ENCODE peak calls at places on chromosomes 4 and X, in six cellular contexts. B, Z, E, P, S and R are unnamed samples.

GRCh38 chr4:185276036-185276435 is 66.6 kb downstream of the SNX25 start:
- DNase-seq in B (no peak), Z (no peak), E (peak), P (no peak), S (no peak), R (no peak)

GRCh38 chrX:153468008-153468580 is 2.3 kb downstream of the HAUS7 start:
- DNase-seq in B (no peak), Z (no peak), E (no peak), P (no peak), S (no peak), R (no peak)

GRCh38 chrX:26050099-26050498 is 88.0 kb upstream of the MAGEB18 start:
- DNase-seq in B (no peak), Z (no peak), E (peak), P (no peak), S (no peak), R (no peak)

GRCh38 chr4:19514276-19515070 is 737.2 kb upstream of the SLIT2 start:
- DNase-seq in B (no peak), Z (no peak), E (no peak), P (no peak), S (no peak), R (no peak)

GRCh38 chr4:153728660-153729059 is 31.2 kb downstream of the RNF175 start:
- DNase-seq in B (no peak), Z (no peak), E (no peak), P (no peak), S (no peak), R (no peak)

GRCh38 chr4:188400456-188400855 is 261.2 kb downstream of the TRIML1 start:
- DNase-seq in B (no peak), Z (no peak), E (no peak), P (no peak), S (no peak), R (no peak)

GRCh38 chr4:47198791-47199190 is 167.4 kb downstream of the GABRB1 start:
- DNase-seq in B (no peak), Z (no peak), E (no peak), P (no peak), S (no peak), R (no peak)

GRCh38 chr4:39476181-39476873 is 17.5 kb downstream of the LIAS start:
- DNase-seq in B (no peak), Z (no peak), E (no peak), P (no peak), S (no peak), R (no peak)

GRCh38 chr4:99886146-99886545 is 8.1 kb downstream of the LAMTOR3 start:
- DNase-seq in B (no peak), Z (no peak), E (peak), P (no peak), S (no peak), R (no peak)

GRCh38 chrX:37652053-37652452 is 33.5 kb upstream of the XK start:
- DNase-seq in B (no peak), Z (no peak), E (peak), P (no peak), S (no peak), R (no peak)

GRCh38 chr4:26062221-26062620 is 148.2 kb downstream of the SMIM20 start:
- DNase-seq in B (no peak), Z (no peak), E (no peak), P (no peak), S (no peak), R (no peak)

GRCh38 chr4:19844436-19844835 is 407.3 kb upstream of the SLIT2 start:
- DNase-seq in B (no peak), Z (peak), E (no peak), P (no peak), S (peak), R (no peak)

GRCh38 chr4:139555073-139555704 is 830 bp downstream of the SETD7 start:
- DNase-seq in B (peak), Z (peak), E (peak), P (peak), S (peak), R (peak)

GRCh38 chrX:125150231-125150630 is 169.4 kb upstream of the TEX13C start:
- DNase-seq in B (no peak), Z (peak), E (peak), P (no peak), S (no peak), R (no peak)

GRCh38 chrX:13888284-13888683 is 71.4 kb upstream of the GPM6B start:
- DNase-seq in B (no peak), Z (no peak), E (no peak), P (no peak), S (no peak), R (no peak)